ENCODE peak calls at places on chromosomes 2 and 18, in eight cellular contexts. E is K562, M is IMR-90, D is A549, B is tibial nerve, Y is GM12892, Z is breast epithelium, J is adrenal gland. Q is an unnamed sample.

GRCh38 chr2:4047961-4048891 is 344.9 kb downstream of the DCDC2C start:
- DNase-seq in E (no peak), M (no peak), D (no peak), B (no peak), Y (no peak), Z (no peak), J (no peak), Q (no peak)

GRCh38 chr18:54284967-54285785 is 15.9 kb downstream of the POLI start:
- DNase-seq in E (peak), M (peak), D (no peak), B (no peak), Y (peak), Z (no peak), J (peak), Q (no peak)

GRCh38 chr2:71067567-71068217 is 756 bp upstream of the NAGK start:
- DNase-seq in E (no peak), M (no peak), D (no peak), B (no peak), Y (no peak), Z (no peak), J (peak), Q (no peak)

GRCh38 chr2:96837575-96837974 is 6.2 kb downstream of the ANKRD23 start:
- DNase-seq in E (peak), M (no peak), D (no peak), B (no peak), Y (no peak), Z (no peak), J (no peak), Q (no peak)

GRCh38 chr18:9787716-9788115 is 79.6 kb downstream of the RAB31 start:
- DNase-seq in E (no peak), M (peak), D (no peak), B (no peak), Y (no peak), Z (no peak), J (no peak), Q (no peak)

GRCh38 chr2:1613731-1614354 is 130.5 kb downstream of the PXDN start:
- DNase-seq in E (no peak), M (peak), D (no peak), B (no peak), Y (no peak), Z (no peak), J (no peak), Q (no peak)

GRCh38 chr2:110097506-110098220 is 18.0 kb downstream of the MALL start:
- DNase-seq in E (no peak), M (no peak), D (no peak), B (no peak), Y (no peak), Z (no peak), J (no peak), Q (no peak)

GRCh38 chr18:62033207-62033606 is 140.4 kb upstream of the RNF152 start:
- DNase-seq in E (no peak), M (no peak), D (no peak), B (no peak), Y (no peak), Z (no peak), J (no peak), Q (no peak)

GRCh38 chr2:218066946-218067515 is 2.0 kb upstream of the RUFY4 start:
- DNase-seq in E (no peak), M (no peak), D (no peak), B (no peak), Y (no peak), Z (no peak), J (no peak), Q (no peak)

GRCh38 chr2:230343747-230344146 is 16.8 kb downstream of the SP140L start:
- DNase-seq in E (no peak), M (peak), D (no peak), B (no peak), Y (no peak), Z (no peak), J (no peak), Q (no peak)

GRCh38 chr2:214699236-214699635 is 110.2 kb downstream of the BARD1 start:
- DNase-seq in E (no peak), M (peak), D (no peak), B (no peak), Y (no peak), Z (no peak), J (no peak), Q (no peak)

GRCh38 chr2:173130521-173131467 is 55.1 kb downstream of the MAP3K20 start:
- DNase-seq in E (no peak), M (no peak), D (no peak), B (no peak), Y (no peak), Z (no peak), J (no peak), Q (no peak)

GRCh38 chr2:119517433-119517832 is 6.8 kb downstream of the SCTR start:
- DNase-seq in E (peak), M (peak), D (peak), B (peak), Y (peak), Z (no peak), J (peak), Q (no peak)

GRCh38 chr2:174341301-174341994 is 6.7 kb downstream of the SP9 start:
- DNase-seq in E (peak), M (peak), D (no peak), B (peak), Y (peak), Z (peak), J (peak), Q (peak)

GRCh38 chr2:240622631-240623235 is 2.5 kb upstream of the GPR35 start:
- DNase-seq in E (no peak), M (no peak), D (no peak), B (no peak), Y (no peak), Z (peak), J (peak), Q (no peak)

GRCh38 chr18:4908239-4908638 is 288.8 kb downstream of the AKAIN1 start:
- DNase-seq in E (no peak), M (no peak), D (no peak), B (no peak), Y (no peak), Z (no peak), J (no peak), Q (no peak)

GRCh38 chr2:203626952-203627681 is 79.3 kb upstream of the CD28 start:
- DNase-seq in E (no peak), M (peak), D (no peak), B (no peak), Y (no peak), Z (no peak), J (no peak), Q (no peak)

GRCh38 chr18:26082475-26082874 is 7.9 kb downstream of the SS18 start:
- DNase-seq in E (no peak), M (peak), D (no peak), B (no peak), Y (no peak), Z (no peak), J (no peak), Q (no peak)

GRCh38 chr2:21042958-21043743 is 722 bp downstream of the APOB start:
- DNase-seq in E (peak), M (peak), D (peak), B (peak), Y (peak), Z (peak), J (peak), Q (peak)

GRCh38 chr2:238907717-238908173 is 59.9 kb downstream of the TWIST2 start:
- DNase-seq in E (no peak), M (no peak), D (no peak), B (no peak), Y (no peak), Z (no peak), J (no peak), Q (no peak)

GRCh38 chr2:100548771-100549170 is 14.0 kb upstream of the PDCL3 start:
- DNase-seq in E (no peak), M (no peak), D (no peak), B (no peak), Y (no peak), Z (no peak), J (no peak), Q (no peak)

GRCh38 chr2:97740590-97741182 is 27.3 kb downstream of the ZAP70 start:
- DNase-seq in E (peak), M (peak), D (peak), B (no peak), Y (peak), Z (no peak), J (no peak), Q (no peak)

GRCh38 chr18:10051877-10052631 is 138.2 kb downstream of the VAPA start:
- DNase-seq in E (no peak), M (peak), D (no peak), B (peak), Y (no peak), Z (no peak), J (no peak), Q (peak)

GRCh38 chr2:29632018-29632417 is 289.4 kb downstream of the ALK start:
- DNase-seq in E (no peak), M (peak), D (no peak), B (no peak), Y (no peak), Z (no peak), J (no peak), Q (no peak)

GRCh38 chr2:46794693-46795317 is 120.8 kb downstream of the MCFD2 start:
- DNase-seq in E (no peak), M (no peak), D (no peak), B (no peak), Y (no peak), Z (no peak), J (no peak), Q (no peak)

GRCh38 chr2:217289909-217290283 is 430.0 kb upstream of the TNP1 start:
- DNase-seq in E (peak), M (peak), D (no peak), B (no peak), Y (no peak), Z (no peak), J (peak), Q (no peak)

GRCh38 chr2:85468704-85469349 is 50.3 kb downstream of the SH2D6 start:
- DNase-seq in E (peak), M (peak), D (peak), B (peak), Y (no peak), Z (no peak), J (no peak), Q (no peak)

GRCh38 chr2:17309741-17310339 is 208.4 kb downstream of the RAD51AP2 start:
- DNase-seq in E (peak), M (peak), D (peak), B (peak), Y (peak), Z (no peak), J (peak), Q (no peak)

GRCh38 chr2:212227755-212228154 is 310.8 kb downstream of the ERBB4 start:
- DNase-seq in E (no peak), M (peak), D (no peak), B (peak), Y (no peak), Z (no peak), J (peak), Q (no peak)

GRCh38 chr18:47594063-47594462 is 336.4 kb downstream of the SMAD2 start:
- DNase-seq in E (no peak), M (no peak), D (no peak), B (no peak), Y (no peak), Z (no peak), J (no peak), Q (no peak)

GRCh38 chr18:79912409-79912991 is 39.0 kb downstream of the SLC66A2 start:
- DNase-seq in E (no peak), M (no peak), D (no peak), B (no peak), Y (no peak), Z (peak), J (peak), Q (peak)

GRCh38 chr2:152186257-152186656 is 10.7 kb upstream of the STAM2 start:
- DNase-seq in E (no peak), M (peak), D (no peak), B (no peak), Y (no peak), Z (no peak), J (no peak), Q (no peak)

GRCh38 chr2:130374587-130375290 is 18.9 kb downstream of the PTPN18 start:
- DNase-seq in E (peak), M (peak), D (no peak), B (no peak), Y (no peak), Z (no peak), J (no peak), Q (no peak)

GRCh38 chr2:880201-880970 is 70.3 kb upstream of the SNTG2 start:
- DNase-seq in E (no peak), M (no peak), D (no peak), B (no peak), Y (no peak), Z (peak), J (no peak), Q (no peak)

GRCh38 chr2:58629720-58630119 is 388.6 kb upstream of the FANCL start:
- DNase-seq in E (no peak), M (no peak), D (no peak), B (no peak), Y (no peak), Z (no peak), J (no peak), Q (no peak)

GRCh38 chr2:217816396-217816869 is 186.4 kb downstream of the TNS1 start:
- DNase-seq in E (no peak), M (peak), D (no peak), B (peak), Y (no peak), Z (no peak), J (peak), Q (peak)

GRCh38 chr2:33929467-33929866 is 330.4 kb upstream of the FAM98A start:
- DNase-seq in E (no peak), M (no peak), D (no peak), B (no peak), Y (no peak), Z (no peak), J (no peak), Q (no peak)

GRCh38 chr2:212177724-212178123 is 360.9 kb downstream of the ERBB4 start:
- DNase-seq in E (no peak), M (peak), D (no peak), B (no peak), Y (no peak), Z (no peak), J (no peak), Q (no peak)

GRCh38 chr2:85243101-85244072 is 84.4 kb downstream of the TGOLN2 start:
- DNase-seq in E (peak), M (no peak), D (peak), B (peak), Y (no peak), Z (peak), J (peak), Q (no peak)

GRCh38 chr2:231780909-231781797 is at the start of gene PDE6D:
- DNase-seq in E (peak), M (peak), D (peak), B (peak), Y (peak), Z (peak), J (peak), Q (peak)
- TF ChIP-seq POLR2A in E (peak), M (peak), D (peak), B (peak), Y (peak), Z (peak), J (peak), Q (peak)

DNA sequence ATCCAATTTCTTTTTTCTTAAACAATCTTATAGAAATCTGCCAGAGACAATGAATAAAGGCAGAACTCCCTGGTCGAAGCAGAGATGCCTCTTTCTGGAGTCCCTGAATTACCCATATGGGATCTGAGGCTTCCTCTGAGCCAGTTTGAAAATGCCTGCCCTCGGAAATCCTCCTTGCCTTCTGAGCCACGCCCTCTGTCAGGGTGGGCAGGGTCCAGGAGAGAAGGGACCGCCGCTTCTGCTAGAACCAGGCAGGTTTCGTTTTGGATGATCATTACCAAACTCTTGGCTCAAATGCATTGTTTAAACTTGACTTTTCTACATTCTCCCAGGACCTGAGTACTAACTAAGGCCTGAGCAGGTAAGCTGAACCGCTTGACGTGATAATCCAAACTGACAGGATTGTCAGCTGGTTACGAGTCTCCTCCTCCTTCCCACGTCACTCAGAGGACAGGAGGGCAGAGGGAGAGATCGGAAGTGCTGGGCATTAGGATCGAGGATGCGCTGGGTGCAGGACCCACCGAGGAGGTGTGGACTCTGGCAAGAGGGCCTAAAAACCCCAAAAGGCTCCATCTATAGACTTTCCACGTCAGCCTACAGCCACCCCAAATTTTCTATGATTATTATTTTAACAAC is 128.4 kb downstream of the KLHL29 start:
- DNase-seq in E (no peak), M (no peak), D (no peak), B (no peak), Y (no peak), Z (no peak), J (no peak), Q (peak)
- TF ChIP-seq POLR2A in E (no peak), M (no peak), D (no peak), B (no peak), Y (no peak), Z (no peak), J (no peak), Q (peak)

GRCh38 chr18:24018299-24018910 is 3.9 kb downstream of the TTC39C start:
- DNase-seq in E (no peak), M (no peak), D (no peak), B (no peak), Y (no peak), Z (no peak), J (no peak), Q (no peak)
- TF ChIP-seq POLR2A in E (no peak), M (no peak), D (no peak), B (no peak), Y (peak), Z (no peak), J (no peak), Q (no peak)

GRCh38 chr2:73979021-73979420 is 5.7 kb upstream of the TET3 start:
- DNase-seq in E (no peak), M (no peak), D (no peak), B (no peak), Y (no peak), Z (no peak), J (no peak), Q (no peak)
- TF ChIP-seq POLR2A in E (no peak), M (no peak), D (no peak), B (no peak), Y (no peak), Z (no peak), J (no peak), Q (no peak)